ENCODE peak calls at places on chromosome 10, in seven cellular contexts. D is retina; U is GM12891; S is COR-L47; P is activated CD4-positive, CD25-positive, alpha-beta regulatory T cell; Z is H7; C is SJSA1. O is an unnamed sample.

GRCh38 chr10:124719213-124719851 is 24.8 kb downstream of the FAM53B start:
- DNase-seq in U (no peak), D (no peak), C (peak; percentile 45), P (peak; percentile 30), S (peak; percentile 68), Z (peak; percentile 71), O (no peak)

GRCh38 chr10:69449841-69450240 is 1.4 kb upstream of the TSPAN15 start:
- DNase-seq in Z (peak; percentile 78), D (peak; percentile 58), S (peak; percentile 9), U (no peak), P (peak; percentile 10), C (peak; percentile 63), O (peak; percentile 57)

GRCh38 chr10:124898493-124898892 is 43.4 kb upstream of the ZRANB1 start:
- DNase-seq in D (no peak), S (no peak), P (no peak), U (no peak), C (no peak), Z (peak; percentile 50), O (no peak)

GRCh38 chr10:59362184-59362966 is at the start of gene FAM13C:
- DNase-seq in U (no peak), D (peak; percentile 93), S (peak; percentile 87), Z (peak; percentile 78), P (no peak), C (peak; percentile 46), O (peak; percentile 40)

GRCh38 chr10:96380821-96381220 is 22.0 kb upstream of the OPALIN start:
- DNase-seq in D (no peak), S (no peak), U (no peak), C (no peak), P (no peak), Z (no peak), O (peak; percentile 32)

GRCh38 chr10:6091630-6092029 is 2.8 kb downstream of the RBM17 start:
- DNase-seq in C (no peak), U (no peak), Z (no peak), P (no peak), D (no peak), S (no peak), O (no peak)

GRCh38 chr10:75111906-75112703 is 649 bp downstream of the SAMD8 start:
- DNase-seq in Z (peak; percentile 83), D (peak; percentile 86), U (no peak), C (peak; percentile 73), S (no peak), P (no peak), O (peak; percentile 62)

GRCh38 chr10:30747633-30748032 is 118.1 kb upstream of the LYZL2 start:
- DNase-seq in P (peak; percentile 4), C (no peak), U (no peak), S (no peak), Z (no peak), D (no peak), O (peak; percentile 25)

GRCh38 chr10:131902211-131902610 is 1.4 kb downstream of the PPP2R2D start:
- DNase-seq in S (no peak), U (no peak), Z (peak; percentile 44), P (no peak), C (no peak), D (no peak), O (no peak)

GRCh38 chr10:79984851-79985250 is 35.9 kb upstream of the SFTPD start:
- DNase-seq in P (no peak), S (no peak), C (peak; percentile 35), Z (no peak), D (no peak), U (no peak), O (no peak)

O was measured in HTR-8/SVneo.